ENCODE peak calls at places on chromosome 16, in six cellular contexts. J is lung, Q is dorsolateral prefrontal cortex, V is AG04450, F is prostate gland, P is A549. G is an unnamed sample.

GRCh38 chr16:85553436-85554113 is 59.5 kb upstream of the GSE1 start:
- DNase-seq in J (peak; percentile 69), Q (no peak), V (no peak), F (no peak), P (peak; percentile 77), G (no peak)

GRCh38 chr16:86462334-86463084 is 47.8 kb upstream of the FOXF1 start:
- DNase-seq in J (no peak), Q (no peak), V (peak; percentile 98), F (no peak), P (no peak), G (no peak)

GRCh38 chr16:54846761-54847160 is 83.9 kb upstream of the IRX5 start:
- DNase-seq in J (no peak), Q (no peak), V (no peak), F (peak; percentile 26), P (peak; percentile 8), G (peak; percentile 65)

GRCh38 chr16:86080131-86080875 is 181.3 kb downstream of the IRF8 start:
- DNase-seq in J (no peak), Q (no peak), V (no peak), F (no peak), P (no peak), G (no peak)

GRCh38 chr16:57781741-57782606 is 20.3 kb downstream of the KIFC3 start:
- DNase-seq in J (no peak), Q (no peak), V (no peak), F (no peak), P (no peak), G (no peak)

GRCh38 chr16:22253272-22253671 is 43.9 kb upstream of the POLR3E start:
- DNase-seq in J (no peak), Q (no peak), V (no peak), F (no peak), P (no peak), G (no peak)

GRCh38 chr16:78520470-78520869 is 421.0 kb downstream of the WWOX start:
- DNase-seq in J (no peak), Q (no peak), V (no peak), F (no peak), P (no peak), G (no peak)

GRCh38 chr16:8621572-8622314 is at the start of gene METTL22:
- DNase-seq in J (peak; percentile 89), Q (peak; percentile 91), V (peak; percentile 56), F (peak; percentile 81), P (peak; percentile 88), G (peak; percentile 17)

GRCh38 chr16:21990381-21990944 is 10.5 kb downstream of the PDZD9 start:
- DNase-seq in J (no peak), Q (no peak), V (no peak), F (no peak), P (no peak), G (no peak)

GRCh38 chr16:54291981-54292487 is 5.4 kb upstream of the IRX3 start:
- DNase-seq in J (no peak), Q (no peak), V (no peak), F (no peak), P (no peak), G (no peak)

GRCh38 chr16:20369452-20370054 is 17.0 kb upstream of the UMOD start:
- DNase-seq in J (no peak), Q (no peak), V (no peak), F (no peak), P (no peak), G (no peak)

GRCh38 chr16:73196670-73197069 is 148.7 kb upstream of the ZFHX3 start:
- DNase-seq in J (peak; percentile 74), Q (peak; percentile 7), V (no peak), F (peak; percentile 73), P (peak; percentile 81), G (peak; percentile 40)

GRCh38 chr16:28980929-28981328 is 3.9 kb upstream of the LAT start:
- DNase-seq in J (no peak), Q (no peak), V (no peak), F (no peak), P (no peak), G (no peak)

GRCh38 chr16:28975158-28975603 is 603 bp downstream of the SPNS1 start:
- DNase-seq in J (no peak), Q (no peak), V (no peak), F (no peak), P (no peak), G (no peak)

GRCh38 chr16:28974437-28975157 is at the start of gene SPNS1:
- DNase-seq in J (peak; percentile 97), Q (peak; percentile 98), V (peak; percentile 94), F (peak; percentile 97), P (peak; percentile 98), G (peak; percentile 90)

GRCh38 chr16:28981517-28981916 is 3.3 kb upstream of the LAT start:
- DNase-seq in J (no peak), Q (no peak), V (no peak), F (no peak), P (peak; percentile 61), G (no peak)

DNA sequence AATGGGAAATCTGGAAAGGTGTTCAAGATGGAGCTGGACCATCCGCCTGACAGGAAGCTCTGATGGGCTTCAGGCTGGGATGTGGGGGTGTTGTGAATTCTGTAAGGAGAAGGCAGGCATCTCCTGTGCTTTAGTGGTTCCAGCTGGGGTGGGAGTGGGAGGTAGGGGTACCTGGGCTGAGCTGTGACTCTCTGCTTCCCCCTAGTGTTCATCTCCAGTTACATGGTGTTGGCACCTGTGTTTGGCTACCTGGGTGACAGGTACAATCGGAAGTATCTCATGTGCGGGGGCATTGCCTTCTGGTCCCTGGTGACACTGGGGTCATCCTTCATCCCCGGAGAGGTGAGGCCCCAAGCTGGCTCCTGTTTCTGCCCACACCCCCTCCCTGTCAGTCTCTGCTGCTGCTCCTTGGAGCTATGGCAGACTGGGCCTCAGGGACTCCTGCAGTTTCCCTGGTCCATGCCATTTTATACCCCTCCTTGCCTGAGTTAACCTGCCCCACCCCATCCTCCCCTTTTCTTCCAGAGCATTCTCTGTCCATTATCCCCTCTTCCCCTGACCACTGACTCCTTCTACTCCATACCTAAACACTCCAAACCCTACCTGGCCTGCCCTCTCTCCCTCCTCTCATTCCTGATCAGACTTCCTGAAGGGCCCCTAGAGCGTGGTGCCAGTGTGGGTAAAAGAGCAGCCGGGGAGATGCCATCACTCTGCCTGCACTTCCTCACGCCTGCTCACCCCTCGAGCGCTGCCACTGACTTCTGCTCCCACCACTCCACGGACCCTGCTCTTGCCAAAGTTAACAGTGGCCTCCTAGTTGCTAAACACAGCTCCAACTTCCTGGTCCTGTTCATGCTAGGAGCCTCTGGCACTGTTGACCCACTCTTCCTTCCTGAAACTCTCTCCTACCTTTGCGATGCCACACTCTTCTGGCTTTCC is 3.4 kb downstream of the SPNS1 start:
- DNase-seq in J (no peak), Q (no peak), V (no peak), F (no peak), P (no peak), G (no peak)
- TF ChIP-seq CTCF in J (no peak), Q (peak; percentile 28), V (peak; percentile 24), F (peak; percentile 21), P (peak; percentile 47), G (peak; percentile 76)

GRCh38 chr16:89491974-89492687 is 1.8 kb upstream of the ANKRD11 start:
- DNase-seq in J (no peak), Q (no peak), V (no peak), F (no peak), P (no peak), G (no peak)
- H3K4me3 ChIP-seq in J (no peak overlapping the region), Q (peak overlapping the region; percentile 100), V (peak overlapping the region; percentile 83), F (no peak overlapping the region), P (peak overlapping the region; percentile 75), G (peak overlapping the region; percentile 71)

DNA sequence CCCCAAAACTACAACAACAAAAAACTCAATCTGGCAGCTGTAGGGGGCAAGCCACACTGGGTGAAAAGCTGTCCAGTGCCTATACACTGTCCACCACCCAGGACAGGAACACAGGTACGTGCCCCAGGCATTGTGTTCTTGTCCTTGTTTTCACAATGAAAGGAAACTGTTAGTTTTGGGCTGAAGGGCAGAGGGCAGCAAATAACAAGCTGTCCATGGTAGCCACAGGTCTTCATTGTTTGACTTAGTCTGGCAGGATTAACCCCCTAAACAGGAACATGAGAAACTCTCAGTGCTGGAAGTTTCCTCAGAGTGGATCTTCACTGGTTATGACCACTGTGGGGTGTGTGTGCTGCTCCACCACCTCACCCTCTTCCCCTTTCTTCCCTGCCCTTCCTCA is 224.6 kb upstream of the N4BP1 start:
- DNase-seq in J (no peak), Q (no peak), V (no peak), F (no peak), P (no peak), G (no peak)
- TF ChIP-seq CTCF in J (no peak), Q (no peak), V (no peak), F (no peak), P (no peak), G (peak; percentile 17)

GRCh38 chr16:11130978-11131665 is 124.9 kb downstream of the SOCS1 start:
- DNase-seq in J (no peak), Q (no peak), V (no peak), F (no peak), P (no peak), G (no peak)

GRCh38 chr16:11131706-11132105 is 124.3 kb downstream of the SOCS1 start:
- DNase-seq in J (no peak), Q (no peak), V (no peak), F (no peak), P (no peak), G (no peak)

GRCh38 chr16:11135167-11135973 is 120.6 kb downstream of the SOCS1 start:
- DNase-seq in J (no peak), Q (no peak), V (no peak), F (no peak), P (no peak), G (no peak)

GRCh38 chr16:11134722-11135121 is 121.3 kb downstream of the SOCS1 start:
- DNase-seq in J (no peak), Q (no peak), V (no peak), F (no peak), P (no peak), G (no peak)

GRCh38 chr16:11133344-11133921 is 122.6 kb downstream of the SOCS1 start:
- DNase-seq in J (peak; percentile 87), Q (no peak), V (peak; percentile 90), F (peak; percentile 79), P (no peak), G (peak; percentile 61)
- H3K4me3 ChIP-seq in J (no peak overlapping the region), Q (no peak overlapping the region), V (no peak overlapping the region), F (no peak overlapping the region), P (no peak overlapping the region), G (no peak overlapping the region)

DNA sequence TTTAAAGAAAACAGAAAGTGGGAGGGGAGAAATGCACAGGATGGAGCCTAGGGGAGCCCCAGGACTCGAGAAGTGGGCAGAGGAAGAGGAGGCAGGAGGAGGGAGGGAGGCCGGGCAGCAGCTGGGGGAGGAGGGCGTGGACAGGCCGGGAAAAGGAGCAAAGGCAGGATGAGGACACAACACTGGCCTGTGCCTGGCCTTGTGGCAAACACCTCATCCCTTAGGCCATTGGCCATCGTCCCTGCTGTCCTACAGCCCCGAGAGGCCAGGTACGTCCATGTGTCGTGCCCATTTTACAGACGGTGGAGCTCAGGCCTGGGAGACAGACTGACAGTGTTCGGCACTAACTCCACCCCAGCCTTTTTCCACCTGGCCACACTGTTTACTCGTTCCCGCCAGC is 15.9 kb downstream of the JPH3 start:
- DNase-seq in J (no peak), Q (no peak), V (no peak), F (no peak), P (no peak), G (no peak)
- TF ChIP-seq CTCF in J (no peak), Q (no peak), V (no peak), F (no peak), P (no peak), G (no peak)

G was measured in LNCaP clone FGC.